ENCODE peak calls at places on chromosomes 2 and 18, in eight cellular contexts. N is ecto neural progenitor cell; Z is Calu3; H is stimulated activated CD4-positive, alpha-beta T cell treated with anti-CD3 and anti-CD28 coated beads, Interleukin-4, amount 100 ng/mL, for 48 hours; E is T-helper 9 cell; G is mucosa of descending colon; S is right lobe of liver; O is fibroblast of the aortic adventitia. V is an unnamed sample.

GRCh38 chr2:120628248-120628647 is 107.4 kb upstream of the GLI2 start:
- DNase-seq in N (peak; percentile 21), Z (no peak), G (no peak), H (no peak), E (no peak), S (no peak), O (no peak), V (no peak)

GRCh38 chr18:323253-323622 is 55.4 kb upstream of the THOC1 start:
- DNase-seq in E (no peak), S (no peak), H (no peak), Z (no peak), G (no peak), O (peak; percentile 63), N (no peak), V (no peak)

GRCh38 chr2:44801676-44802408 is 139.7 kb upstream of the SIX3 start:
- DNase-seq in E (no peak), O (peak; percentile 12), H (no peak), N (peak; percentile 76), S (no peak), Z (no peak), G (no peak), V (no peak)

GRCh38 chr2:172449916-172450550 is 22.6 kb downstream of the ITGA6 start:
- DNase-seq in G (no peak), O (no peak), S (no peak), N (peak; percentile 27), Z (no peak), H (no peak), E (no peak), V (no peak)

GRCh38 chr2:12856934-12857660 is 140.4 kb downstream of the TRIB2 start:
- DNase-seq in O (peak; percentile 84), S (no peak), N (no peak), Z (no peak), G (no peak), H (no peak), E (peak; percentile 16), V (no peak)

GRCh38 chr2:56465491-56465890 is 281.7 kb downstream of the CCDC85A start:
- DNase-seq in O (peak; percentile 10), G (no peak), E (no peak), N (no peak), Z (no peak), H (no peak), S (no peak), V (no peak)

GRCh38 chr2:143480586-143481230 is 351.5 kb downstream of the ARHGAP15 start:
- DNase-seq in Z (no peak), N (no peak), S (no peak), E (no peak), O (no peak), H (no peak), G (no peak), V (no peak)

GRCh38 chr18:79733996-79734770 is 54.6 kb downstream of the CTDP1 start:
- DNase-seq in O (no peak), N (no peak), S (peak; percentile 37), Z (no peak), H (no peak), E (no peak), G (no peak), V (no peak)

GRCh38 chr2:8622924-8623465 is 58.9 kb upstream of the ID2 start:
- DNase-seq in E (no peak), N (no peak), O (no peak), H (no peak), Z (no peak), S (no peak), G (no peak), V (no peak)

GRCh38 chr2:72951303-72952095 is 34.2 kb downstream of the EMX1 start:
- DNase-seq in S (no peak), E (no peak), N (no peak), Z (no peak), O (no peak), G (peak; percentile 28), H (no peak), V (no peak)

GRCh38 chr2:128179461-128179755 is 88.4 kb downstream of the UGGT1 start:
- DNase-seq in E (no peak), N (no peak), S (no peak), H (no peak), O (no peak), Z (no peak), G (no peak), V (no peak)

GRCh38 chr2:238650536-238650935 is 197.3 kb upstream of the TWIST2 start:
- DNase-seq in Z (no peak), H (no peak), O (no peak), S (no peak), N (peak; percentile 22), E (no peak), G (no peak), V (no peak)

GRCh38 chr2:37774976-37775907 is 103.8 kb upstream of the CDC42EP3 start:
- DNase-seq in E (no peak), H (no peak), G (no peak), Z (no peak), N (no peak), S (no peak), O (no peak), V (no peak)

GRCh38 chr2:45849491-45850283 is 198.2 kb downstream of the PRKCE start:
- DNase-seq in N (no peak), E (no peak), S (no peak), H (no peak), Z (no peak), O (peak; percentile 88), G (no peak), V (no peak)

GRCh38 chr2:230779607-230780006 is 67.0 kb downstream of the CAB39 start:
- DNase-seq in S (no peak), N (no peak), H (no peak), E (no peak), O (no peak), G (no peak), Z (no peak), V (no peak)

GRCh38 chr2:85796549-85797262 is 42.9 kb downstream of the ATOH8 start:
- DNase-seq in G (no peak), S (no peak), E (no peak), H (no peak), Z (no peak), N (peak; percentile 67), O (no peak), V (no peak)

GRCh38 chr2:157150747-157151146 is 106.8 kb upstream of the GALNT5 start:
- DNase-seq in E (no peak), S (no peak), Z (no peak), G (no peak), N (no peak), O (peak; percentile 12), H (no peak), V (no peak)

GRCh38 chr2:237574894-237575868 is 8.8 kb downstream of the PRLH start:
- DNase-seq in G (no peak), E (no peak), N (no peak), O (peak; percentile 28), Z (peak; percentile 80), S (peak; percentile 57), H (no peak), V (no peak)

GRCh38 chr2:121049141-121049540 is 235.9 kb downstream of the TFCP2L1 start:
- DNase-seq in G (no peak), E (no peak), O (no peak), H (no peak), N (no peak), S (no peak), Z (no peak), V (no peak)

GRCh38 chr18:13641551-13642439 is 84.6 kb downstream of the FAM210A start:
- DNase-seq in N (no peak), S (no peak), Z (no peak), E (no peak), O (no peak), H (no peak), G (no peak), V (no peak)

GRCh38 chr2:55712477-55713060 is 18.9 kb upstream of the PNPT1 start:
- DNase-seq in E (no peak), N (no peak), H (no peak), O (no peak), S (no peak), G (no peak), Z (no peak), V (no peak)

GRCh38 chr2:230903251-230904150 is 21.5 kb downstream of the GPR55 start:
- DNase-seq in H (no peak), G (peak; percentile 34), N (peak; percentile 29), Z (no peak), O (no peak), S (peak; percentile 22), E (no peak), V (no peak)

GRCh38 chr2:241195506-241196130 is 7.1 kb downstream of the ANO7 start:
- DNase-seq in H (no peak), N (no peak), G (no peak), Z (no peak), E (no peak), S (peak; percentile 40), O (no peak), V (no peak)

GRCh38 chr2:104599802-104600510 is 254.0 kb upstream of the POU3F3 start:
- DNase-seq in N (no peak), G (no peak), O (no peak), H (no peak), S (no peak), E (no peak), Z (no peak), V (no peak)